ENCODE peak calls at places on chromosomes 11 and 22, in nine cellular contexts. O is nephron progenitor cell; Y is body of pancreas; V is fibroblast of pulmonary artery; J is tibial artery; K is PC-9; D is endothelial cell; R is SHP77; P is stimulated activated effector memory CD8-positive, alpha-beta T cell treated with anti-CD3 and anti-CD28 coated beads, Interleukin-12 subunit alpha, Interleukin-12 subunit beta, amount 100 ng/mL, for 72 hours. Z is an unnamed sample.

GRCh38 chr11:13238879-13239514 is 38.6 kb upstream of the BMAL1 start:
- DNase-seq in O (peak; percentile 55), Y (peak; percentile 49), V (peak; percentile 65), J (no peak), K (no peak), D (peak; percentile 48), R (peak; percentile 2), P (peak; percentile 42), Z (peak; percentile 28)

GRCh38 chr22:43884600-43885318 is 7.1 kb downstream of the PNPLA5 start:
- DNase-seq in O (peak; percentile 79), Y (peak; percentile 58), V (peak; percentile 50), J (no peak), K (peak; percentile 60), D (peak; percentile 76), R (peak; percentile 65), P (peak; percentile 58), Z (peak; percentile 40)

GRCh38 chr11:32874144-32874543 is 18.5 kb upstream of the QSER1 start:
- DNase-seq in O (no peak), Y (no peak), V (no peak), J (no peak), K (no peak), D (no peak), R (no peak), P (no peak), Z (no peak)

GRCh38 chr11:96319901-96320656 is 22.9 kb downstream of the MAML2 start:
- DNase-seq in O (no peak), Y (no peak), V (no peak), J (no peak), K (no peak), D (no peak), R (no peak), P (no peak), Z (no peak)

GRCh38 chr11:122778148-122778547 is 60.2 kb upstream of the CRTAM start:
- DNase-seq in O (no peak), Y (no peak), V (peak; percentile 41), J (no peak), K (no peak), D (no peak), R (no peak), P (no peak), Z (no peak)

GRCh38 chr22:19105867-19106802 is 16.1 kb downstream of the DGCR2 start:
- DNase-seq in O (no peak), Y (peak; percentile 35), V (no peak), J (peak; percentile 56), K (no peak), D (peak; percentile 26), R (no peak), P (no peak), Z (no peak)

GRCh38 chr11:22304337-22304961 is 33.7 kb upstream of the SLC17A6 start:
- DNase-seq in O (no peak), Y (no peak), V (peak; percentile 54), J (no peak), K (no peak), D (no peak), R (peak; percentile 0), P (no peak), Z (peak; percentile 22)

GRCh38 chr11:2685566-2686359 is 14.0 kb downstream of the KCNQ1OT1 start:
- DNase-seq in O (no peak), Y (peak; percentile 8), V (no peak), J (peak; percentile 31), K (no peak), D (no peak), R (no peak), P (no peak), Z (no peak)

GRCh38 chr22:45235101-45235777 is 5.5 kb downstream of the KIAA0930 start:
- DNase-seq in O (no peak), Y (no peak), V (no peak), J (no peak), K (no peak), D (no peak), R (no peak), P (no peak), Z (no peak)

GRCh38 chr11:69611548-69612526 is 29.1 kb upstream of the CCND1 start:
- DNase-seq in O (no peak), Y (no peak), V (peak; percentile 18), J (no peak), K (no peak), D (no peak), R (no peak), P (no peak), Z (no peak)

GRCh38 chr11:10674991-10675440 is 18.5 kb downstream of the IRAG1 start:
- DNase-seq in O (no peak), Y (no peak), V (no peak), J (peak; percentile 93), K (no peak), D (no peak), R (no peak), P (no peak), Z (no peak)

GRCh38 chr11:723120-723883 is 17.3 kb downstream of the EPS8L2 start:
- DNase-seq in O (no peak), Y (no peak), V (peak; percentile 73), J (no peak), K (no peak), D (no peak), R (peak; percentile 29), P (no peak), Z (peak; percentile 33)

Z was measured in NCI-H1694.